ENCODE peak calls at places on chromosomes 11 and 22, in four cellular contexts. T is thoracic aorta; S is HFF-Myc; N is CD4-positive, alpha-beta memory T cell. C is an unnamed sample.

GRCh38 chr11:21794306-21794705 is 398.6 kb upstream of the ANO5 start:
- DNase-seq in T (no peak), S (no peak), N (no peak), C (no peak)

GRCh38 chr11:67278939-67279588 is 10.0 kb upstream of the ANKRD13D start:
- DNase-seq in T (no peak), S (no peak), N (no peak), C (no peak)

GRCh38 chr11:76698321-76699043 is 27.9 kb upstream of the LRRC32 start:
- DNase-seq in T (no peak), S (no peak), N (no peak), C (no peak)

GRCh38 chr22:48744967-48745841 is 1082.5 kb downstream of the BRD1 start:
- DNase-seq in T (no peak), S (no peak), N (no peak), C (no peak)

GRCh38 chr22:42611076-42611475 is 3.6 kb downstream of the POLDIP3 start:
- DNase-seq in T (no peak), S (no peak), N (no peak), C (no peak)

GRCh38 chr11:135033545-135033944 is 621.5 kb upstream of the B3GAT1 start:
- DNase-seq in T (no peak), S (no peak), N (no peak), C (no peak)

GRCh38 chr11:67371549-67372231 is 1.7 kb downstream of the CLCF1 start:
- DNase-seq in T (no peak), S (no peak), N (peak; percentile 37), C (no peak)

GRCh38 chr11:84642500-84642899 is 984.6 kb downstream of the DLG2 start:
- DNase-seq in T (no peak), S (no peak), N (no peak), C (no peak)

GRCh38 chr11:11078344-11078743 is 220.5 kb upstream of the ZBED5 start:
- DNase-seq in T (no peak), S (no peak), N (no peak), C (no peak)

GRCh38 chr11:44863231-44863630 is 87.5 kb downstream of the TP53I11 start:
- DNase-seq in T (no peak), S (no peak), N (no peak), C (no peak)

GRCh38 chr22:40385041-40385782 is 14.8 kb downstream of the SGSM3 start:
- DNase-seq in T (no peak), S (no peak), N (peak; percentile 48), C (no peak)

DNA sequence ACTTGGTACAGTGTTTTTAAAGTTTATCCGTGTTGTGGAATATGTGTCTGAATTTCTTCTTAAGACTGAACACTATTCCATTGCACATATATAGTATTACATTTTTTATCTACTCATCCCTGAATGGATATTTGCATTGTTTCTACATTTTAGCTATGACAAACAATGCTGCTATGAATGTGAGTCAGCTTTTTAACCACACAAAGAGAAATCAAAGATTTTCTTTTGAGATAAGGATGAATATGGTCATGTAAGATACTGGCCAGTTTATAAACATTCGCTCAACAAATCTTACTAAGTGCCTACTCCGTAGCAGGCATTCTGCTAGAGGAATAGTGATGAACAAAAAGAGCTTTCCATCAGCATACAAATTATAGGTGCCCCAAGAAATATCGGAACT is 16.5 kb upstream of the OR9G4 start:
- DNase-seq in T (no peak), S (no peak), N (no peak), C (no peak)
- H3K4me3 ChIP-seq in T (no peak overlapping the region), S (no peak overlapping the region), N (no peak overlapping the region), C (no peak overlapping the region)

GRCh38 chr22:33918676-33919590 is 1.3 kb downstream of the LARGE1 start:
- DNase-seq in T (no peak), S (no peak), N (no peak), C (no peak)
- H3K4me3 ChIP-seq in T (peak overlapping the region; percentile 89), S (peak overlapping the region; percentile 66), N (no peak overlapping the region), C (no peak overlapping the region)

DNA sequence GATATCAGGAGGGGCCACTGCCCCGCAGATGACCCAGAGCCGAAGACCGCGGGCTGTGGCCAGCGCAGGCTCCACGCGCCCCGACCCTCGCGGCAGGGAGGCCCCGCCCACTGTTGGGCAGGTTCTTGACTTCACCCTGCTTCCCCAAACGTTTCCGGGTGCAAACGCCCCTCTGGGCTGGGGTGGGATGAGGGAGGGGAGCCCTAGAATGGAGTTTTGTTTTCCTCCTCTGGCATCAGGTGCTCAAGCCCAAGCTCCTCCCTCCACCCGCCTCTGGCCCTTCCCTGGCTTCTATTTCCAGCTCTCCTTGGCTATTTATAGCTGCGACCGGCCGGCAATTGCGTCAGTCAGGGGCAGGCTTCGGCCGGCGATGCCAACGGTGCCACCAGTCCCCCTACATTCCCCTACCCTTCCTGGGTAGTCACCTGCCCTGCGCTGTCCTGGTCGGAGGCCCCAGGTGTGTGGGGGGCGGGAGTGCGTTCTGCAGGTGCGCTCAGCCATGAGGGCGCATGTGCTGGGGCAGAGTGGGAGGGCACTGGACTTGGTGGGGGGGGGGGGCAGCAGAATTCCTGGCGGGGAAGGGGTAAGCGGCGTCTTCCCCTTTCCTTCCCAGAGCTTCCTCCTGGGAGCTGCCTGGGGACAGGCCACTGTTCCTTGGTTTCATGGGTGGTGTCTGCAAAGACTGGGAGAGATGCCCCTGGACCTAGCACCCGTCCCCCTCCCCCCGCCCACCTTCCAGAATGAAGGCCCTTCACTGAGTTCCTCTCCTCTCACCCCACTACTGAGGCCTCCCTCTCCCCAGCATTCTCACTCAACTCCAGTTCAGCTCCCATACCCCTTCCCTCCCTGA is 23.6 kb downstream of the DUSP8 start:
- DNase-seq in T (peak; percentile 40), S (no peak), N (no peak), C (no peak)
- H3K4me3 ChIP-seq in T (peak overlapping the region; percentile 76), S (no peak overlapping the region), N (no peak overlapping the region), C (no peak overlapping the region)

GRCh38 chr11:133896642-133897330 is 51.5 kb upstream of the SPATA19 start:
- DNase-seq in T (no peak), S (no peak), N (no peak), C (no peak)
- H3K4me3 ChIP-seq in T (no peak overlapping the region), S (no peak overlapping the region), N (no peak overlapping the region), C (no peak overlapping the region)